ENCODE peak calls at places on chromosome 21, in seven cellular contexts. V is heart left ventricle, K is A549, Z is GM23338, P is psoas muscle, L is AG04450, S is MM.1S. U is an unnamed sample.

GRCh38 chr21:26177741-26178452 is 7.3 kb upstream of the APP start:
- DNase-seq in V (no peak), K (no peak), Z (no peak), P (no peak), L (no peak), S (no peak), U (no peak)

GRCh38 chr21:26715878-26716506 is 129.2 kb downstream of the ADAMTS1 start:
- DNase-seq in V (peak; percentile 31), K (peak; percentile 23), Z (peak; percentile 87), P (no peak), L (peak; percentile 16), S (peak; percentile 56), U (peak; percentile 44)

GRCh38 chr21:36454079-36454478 is 25.8 kb downstream of the CLDN14 start:
- DNase-seq in V (no peak), K (no peak), Z (no peak), P (no peak), L (no peak), S (no peak), U (peak; percentile 49)

GRCh38 chr21:27647921-27648320 is 681.0 kb upstream of the ADAMTS5 start:
- DNase-seq in V (no peak), K (no peak), Z (no peak), P (no peak), L (no peak), S (no peak), U (no peak)

GRCh38 chr21:35943752-35944151 is 116.6 kb downstream of the SETD4 start:
- DNase-seq in V (no peak), K (no peak), Z (no peak), P (no peak), L (no peak), S (no peak), U (no peak)

GRCh38 chr21:38979271-38980196 is 173.8 kb downstream of the ETS2 start:
- DNase-seq in V (no peak), K (no peak), Z (peak; percentile 83), P (no peak), L (no peak), S (no peak), U (no peak)

GRCh38 chr21:20016431-20017005 is 981.7 kb upstream of the NCAM2 start:
- DNase-seq in V (no peak), K (no peak), Z (peak; percentile 82), P (no peak), L (no peak), S (no peak), U (no peak)

GRCh38 chr21:25986928-25987327 is 183.6 kb downstream of the APP start:
- DNase-seq in V (no peak), K (no peak), Z (no peak), P (no peak), L (no peak), S (no peak), U (no peak)

GRCh38 chr21:35840197-35840799 is 220.0 kb downstream of the SETD4 start:
- DNase-seq in V (peak; percentile 48), K (peak; percentile 72), Z (peak; percentile 84), P (peak; percentile 27), L (peak; percentile 69), S (peak; percentile 92), U (no peak)

GRCh38 chr21:42601656-42602055 is 51.8 kb upstream of the PDE9A start:
- DNase-seq in V (no peak), K (no peak), Z (no peak), P (no peak), L (no peak), S (no peak), U (no peak)

GRCh38 chr21:38688068-38688467 is 117.7 kb upstream of the ETS2 start:
- DNase-seq in V (no peak), K (no peak), Z (no peak), P (no peak), L (no peak), S (no peak), U (no peak)

GRCh38 chr21:27426196-27426595 is 459.3 kb upstream of the ADAMTS5 start:
- DNase-seq in V (no peak), K (no peak), Z (no peak), P (no peak), L (no peak), S (no peak), U (no peak)

GRCh38 chr21:27423906-27424595 is 457.2 kb upstream of the ADAMTS5 start:
- DNase-seq in V (no peak), K (no peak), Z (peak; percentile 65), P (no peak), L (peak; percentile 16), S (no peak), U (no peak)

GRCh38 chr21:38820471-38821239 is 14.9 kb downstream of the ETS2 start:
- DNase-seq in V (no peak), K (no peak), Z (no peak), P (peak; percentile 64), L (no peak), S (no peak), U (no peak)

GRCh38 chr21:27817061-27817460 is 850.2 kb upstream of the ADAMTS5 start:
- DNase-seq in V (no peak), K (no peak), Z (no peak), P (no peak), L (no peak), S (no peak), U (no peak)

GRCh38 chr21:29403922-29404538 is 105.3 kb downstream of the BACH1 start:
- DNase-seq in V (no peak), K (peak; percentile 3), Z (no peak), P (no peak), L (no peak), S (no peak), U (no peak)
- H3K27ac ChIP-seq in V (no peak overlapping the region), K (peak overlapping the region; percentile 1), Z (no peak overlapping the region), P (no peak overlapping the region), L (no peak overlapping the region), S (no peak overlapping the region), U (no peak overlapping the region)

GRCh38 chr21:17903029-17903806 is 84.1 kb upstream of the C21orf91 start:
- DNase-seq in V (no peak), K (no peak), Z (peak; percentile 39), P (no peak), L (peak; percentile 20), S (peak; percentile 67), U (no peak)
- TF ChIP-seq CTCF in V (no peak), K (no peak), Z (no peak), P (peak; percentile 30), L (peak; percentile 19), S (peak; percentile 21), U (no peak)

DNA sequence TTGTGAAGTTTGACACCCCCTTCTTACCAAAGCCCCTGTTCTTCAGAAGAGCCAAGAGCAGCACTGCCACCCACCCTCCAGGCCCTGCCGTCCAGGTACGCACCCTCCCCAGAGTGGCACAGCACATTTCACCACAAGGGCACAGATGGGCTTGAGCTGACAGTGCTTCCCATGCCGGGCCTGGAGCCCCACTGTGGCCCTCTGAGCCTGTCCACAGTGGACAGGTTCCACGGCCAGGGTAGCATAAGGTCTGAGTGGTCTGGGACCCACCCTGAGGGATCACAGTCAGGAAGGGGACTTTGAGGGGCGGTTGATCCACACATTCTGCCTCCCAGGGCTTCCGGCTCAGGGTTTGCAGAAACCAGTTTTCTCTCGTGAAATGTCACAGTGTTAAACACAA is 28.6 kb upstream of the PDXK start:
- DNase-seq in V (no peak), K (no peak), Z (no peak), P (no peak), L (no peak), S (no peak), U (peak; percentile 25)
- H3K27ac ChIP-seq in V (no peak overlapping the region), K (no peak overlapping the region), Z (no peak overlapping the region), P (no peak overlapping the region), L (no peak overlapping the region), S (no peak overlapping the region), U (no peak overlapping the region)

GRCh38 chr21:44509539-44509938 is 30.5 kb downstream of the KRTAP10-1 start:
- DNase-seq in V (peak; percentile 76), K (peak; percentile 39), Z (no peak), P (peak; percentile 46), L (no peak), S (peak; percentile 47), U (peak; percentile 96)
- TF ChIP-seq CTCF in V (peak; percentile 39), K (no peak), Z (peak; percentile 28), P (peak; percentile 30), L (no peak), S (peak; percentile 61), U (peak; percentile 39)

GRCh38 chr21:34004013-34004938 is 69.1 kb upstream of the MRPS6 start:
- DNase-seq in V (no peak), K (no peak), Z (no peak), P (no peak), L (peak; percentile 27), S (no peak), U (no peak)
- H3K27ac ChIP-seq in V (peak overlapping the region; percentile 54), K (no peak overlapping the region), Z (no peak overlapping the region), P (no peak overlapping the region), L (peak overlapping the region; percentile 81), S (no peak overlapping the region), U (no peak overlapping the region)

GRCh38 chr21:44836666-44837471 is 19.0 kb upstream of the SUMO3 start:
- DNase-seq in V (no peak), K (peak; percentile 34), Z (no peak), P (no peak), L (no peak), S (no peak), U (peak; percentile 49)
- TF ChIP-seq CTCF in V (no peak), K (no peak), Z (no peak), P (no peak), L (no peak), S (no peak), U (no peak)

GRCh38 chr21:45415943-45416611 is 11.1 kb downstream of the COL18A1 start:
- DNase-seq in V (peak; percentile 16), K (no peak), Z (no peak), P (peak; percentile 6), L (no peak), S (no peak), U (no peak)
- H3K27ac ChIP-seq in V (no peak overlapping the region), K (peak overlapping the region; percentile 21), Z (peak overlapping the region; percentile 13), P (no peak overlapping the region), L (no peak overlapping the region), S (no peak overlapping the region), U (no peak overlapping the region)

GRCh38 chr21:32562426-32562825 is 22.9 kb downstream of the TCP10L start:
- DNase-seq in V (peak; percentile 58), K (no peak), Z (peak; percentile 77), P (no peak), L (no peak), S (peak; percentile 15), U (no peak)
- TF ChIP-seq CTCF in V (peak; percentile 81), K (no peak), Z (peak; percentile 76), P (peak; percentile 28), L (peak; percentile 56), S (peak; percentile 6), U (no peak)

GRCh38 chr21:16570196-16570595 is 840.4 kb downstream of the USP25 start:
- DNase-seq in V (no peak), K (peak; percentile 21), Z (no peak), P (no peak), L (no peak), S (no peak), U (no peak)

GRCh38 chr21:16571594-16571993 is 841.8 kb downstream of the USP25 start:
- DNase-seq in V (no peak), K (no peak), Z (no peak), P (no peak), L (no peak), S (no peak), U (no peak)

GRCh38 chr21:16572032-16572431 is 842.2 kb downstream of the USP25 start:
- DNase-seq in V (no peak), K (no peak), Z (no peak), P (no peak), L (no peak), S (no peak), U (no peak)

GRCh38 chr21:16570856-16571255 is 841.1 kb downstream of the USP25 start:
- DNase-seq in V (no peak), K (no peak), Z (no peak), P (no peak), L (no peak), S (no peak), U (no peak)

GRCh38 chr21:16573581-16573980 is 843.8 kb downstream of the USP25 start:
- DNase-seq in V (no peak), K (no peak), Z (no peak), P (no peak), L (peak; percentile 42), S (no peak), U (no peak)
- H3K27ac ChIP-seq in V (no peak overlapping the region), K (no peak overlapping the region), Z (no peak overlapping the region), P (no peak overlapping the region), L (no peak overlapping the region), S (no peak overlapping the region), U (no peak overlapping the region)